ENCODE peak calls at places on chromosomes 16 and 17, in five cellular contexts. M is neural progenitor cell; B is astrocyte of the cerebellum; Y is AG04449; F is CD8-positive, alpha-beta T cell. R is an unnamed sample.

GRCh38 chr16:61872778-61873119 is 163.5 kb downstream of the CDH8 start:
- DNase-seq in B (no peak), Y (no peak), F (no peak), M (peak; percentile 4), R (no peak)

GRCh38 chr16:27430923-27431484 is 29.0 kb downstream of the IL21R start:
- DNase-seq in Y (no peak), B (no peak), M (no peak), F (no peak), R (peak; percentile 75)

GRCh38 chr17:61551255-61551742 is 39.7 kb downstream of the NACA2 start:
- DNase-seq in F (no peak), M (peak; percentile 31), Y (peak; percentile 3), B (peak; percentile 48), R (no peak)

GRCh38 chr17:39816272-39816671 is 47.8 kb downstream of the IKZF3 start:
- DNase-seq in Y (no peak), F (no peak), M (no peak), B (no peak), R (no peak)

GRCh38 chr16:82055728-82056549 is 20.9 kb downstream of the HSD17B2 start:
- DNase-seq in M (no peak), Y (no peak), F (no peak), B (no peak), R (no peak)

GRCh38 chr17:61285483-61286320 is 113.9 kb upstream of the TBX2 start:
- DNase-seq in M (peak; percentile 57), B (no peak), Y (peak; percentile 75), F (no peak), R (no peak)

GRCh38 chr17:77036841-77037381 is 103.9 kb upstream of the SEC14L1 start:
- DNase-seq in M (no peak), F (no peak), B (no peak), Y (no peak), R (no peak)

GRCh38 chr16:81548551-81548900 is 103.9 kb downstream of the CMIP start:
- DNase-seq in M (no peak), Y (no peak), B (no peak), F (no peak), R (no peak)

GRCh38 chr17:35449371-35449931 is 885 bp upstream of the SLFN13 start:
- DNase-seq in B (peak; percentile 24), F (no peak), Y (no peak), M (peak; percentile 26), R (no peak)

GRCh38 chr16:87653234-87653633 is 50.9 kb downstream of the JPH3 start:
- DNase-seq in Y (no peak), B (no peak), F (no peak), M (no peak), R (no peak)

GRCh38 chr17:41178341-41178740 is 320 bp upstream of the KRTAP4-2 start:
- DNase-seq in F (no peak), Y (peak; percentile 14), M (no peak), B (no peak), R (no peak)

GRCh38 chr16:46748775-46749705 is 896 bp upstream of the MYLK3 start:
- DNase-seq in F (no peak), B (no peak), Y (no peak), M (no peak), R (no peak)

GRCh38 chr17:10048951-10049350 is 143.9 kb upstream of the RCVRN start:
- DNase-seq in F (no peak), Y (no peak), B (no peak), M (no peak), R (no peak)

GRCh38 chr17:83136931-83137330 is 57.5 kb downstream of the METRNL start:
- DNase-seq in Y (no peak), B (no peak), F (no peak), M (no peak), R (no peak)

GRCh38 chr17:49213399-49213798 is 2.9 kb downstream of the ABI3 start:
- DNase-seq in F (no peak), M (no peak), Y (no peak), B (no peak), R (no peak)

GRCh38 chr17:6439951-6440350 is 4.3 kb upstream of the PIMREG start:
- DNase-seq in B (no peak), M (peak; percentile 74), F (no peak), Y (no peak), R (no peak)

GRCh38 chr16:67873435-67874146 is 739 bp downstream of the EDC4 start:
- DNase-seq in F (no peak), B (no peak), M (no peak), Y (no peak), R (no peak)

GRCh38 chr17:52024296-52024870 is 134.1 kb downstream of the CA10 start:
- DNase-seq in F (no peak), B (no peak), Y (peak; percentile 10), M (no peak), R (no peak)

GRCh38 chr17:32240745-32241144 is 24.9 kb upstream of the RHBDL3 start:
- DNase-seq in M (no peak), B (peak; percentile 4), Y (no peak), F (no peak), R (no peak)

DNA sequence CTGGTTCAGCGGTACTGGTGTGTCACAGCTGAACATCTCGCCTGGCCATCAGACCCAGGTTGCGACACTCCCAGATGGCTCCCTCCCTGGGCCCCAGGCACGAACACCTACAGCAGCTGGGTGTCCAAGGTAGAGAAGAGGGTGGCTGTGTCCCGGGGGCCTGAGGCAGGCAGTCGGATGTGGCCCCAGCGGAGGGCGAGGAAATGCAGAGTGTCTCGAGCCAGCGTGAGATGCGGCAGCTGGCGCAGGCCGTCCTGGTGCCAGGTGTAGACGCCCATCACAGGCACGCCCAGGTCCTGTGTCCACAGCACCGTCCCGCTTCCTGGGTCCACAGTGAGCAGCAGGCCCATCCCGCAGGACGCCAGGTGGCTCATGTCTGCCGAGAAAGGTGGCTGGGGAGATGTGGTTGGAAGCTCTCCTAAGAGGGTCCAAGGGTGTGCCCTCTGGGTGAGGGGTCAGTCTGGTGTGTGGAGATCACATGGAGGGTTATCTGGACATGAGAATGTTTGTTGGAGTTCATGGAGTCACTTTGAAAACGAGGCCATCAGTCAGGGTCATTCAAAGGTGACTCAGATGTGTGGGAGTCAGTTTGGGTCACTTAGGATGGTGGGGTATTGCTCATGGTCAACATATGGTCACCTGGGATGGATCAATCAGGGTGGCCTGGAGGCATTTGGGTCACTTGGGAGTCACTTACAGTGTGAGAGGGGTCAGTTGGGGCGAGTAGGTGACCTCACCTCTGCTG is 8.1 kb downstream of the ERN2 start:
- DNase-seq in Y (no peak), F (no peak), M (no peak), B (no peak), R (no peak)
- TF ChIP-seq CTCF in Y (no peak), F (no peak), M (no peak), B (no peak), R (no peak)

DNA sequence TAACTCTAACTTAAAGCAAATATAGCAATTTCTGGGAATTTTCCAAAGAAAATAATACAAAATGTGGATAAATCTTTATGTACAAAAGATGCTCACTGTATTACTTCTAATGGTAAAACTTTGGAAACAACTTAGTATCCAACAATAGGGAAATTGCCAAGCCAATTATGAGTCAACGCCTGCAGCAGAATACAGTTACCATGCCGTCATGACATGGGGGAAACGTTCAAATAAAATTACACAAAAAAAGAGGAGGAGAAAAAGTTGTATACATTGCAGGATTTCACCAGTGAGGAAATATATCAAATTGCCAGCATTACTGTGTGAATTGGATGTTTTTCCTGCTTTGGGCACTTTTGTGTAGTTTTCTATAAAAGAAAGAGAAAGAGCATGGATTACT is 469.6 kb downstream of the SOX9 start:
- DNase-seq in F (no peak), M (no peak), Y (no peak), B (no peak), R (no peak)
- H3K4me3 ChIP-seq in F (no peak overlapping the region), M (no peak overlapping the region), Y (peak overlapping the region; percentile 96), B (peak overlapping the region; percentile 94), R (no peak overlapping the region)

DNA sequence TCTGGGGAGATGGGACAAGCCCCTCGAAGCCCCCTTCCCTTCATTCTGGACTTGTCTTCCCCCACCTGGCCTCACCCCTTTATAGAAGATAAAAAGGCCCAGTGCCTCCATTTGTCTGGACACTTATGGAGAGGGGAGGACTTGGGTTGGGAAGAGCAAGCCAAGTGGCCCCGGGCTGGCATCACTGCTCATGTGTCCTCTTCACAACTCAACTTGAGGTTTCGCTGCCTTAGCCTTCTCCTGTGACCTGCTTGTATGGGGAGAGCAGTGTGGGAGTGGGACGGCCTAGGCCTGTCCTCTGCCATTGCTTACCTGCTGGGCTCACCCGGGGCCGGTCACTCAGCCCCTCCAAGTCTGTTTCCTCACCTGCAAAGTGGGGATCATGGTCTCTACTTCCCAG is 1.4 kb downstream of the PAQR4 start:
- DNase-seq in Y (no peak), B (no peak), M (no peak), F (no peak), R (no peak)
- TF ChIP-seq CTCF in Y (no peak), B (no peak), M (no peak), F (no peak), R (no peak)

GRCh38 chr16:57797216-57797525 is 5.1 kb downstream of the KIFC3 start:
- DNase-seq in F (no peak), B (no peak), M (no peak), Y (no peak), R (no peak)
- H3K4me3 ChIP-seq in F (no peak overlapping the region), B (no peak overlapping the region), M (no peak overlapping the region), Y (no peak overlapping the region), R (no peak overlapping the region)

GRCh38 chr17:78990349-78991016 is 10.8 kb upstream of the LGALS3BP start:
- DNase-seq in Y (no peak), M (no peak), F (no peak), B (no peak), R (no peak)
- TF ChIP-seq CTCF in Y (no peak), M (no peak), F (no peak), B (no peak), R (no peak)

GRCh38 chr16:10514369-10515055 is 65.9 kb downstream of the EMP2 start:
- DNase-seq in B (peak; percentile 48), M (peak; percentile 59), Y (peak; percentile 34), F (peak; percentile 3), R (no peak)
- H3K4me3 ChIP-seq in B (no peak overlapping the region), M (no peak overlapping the region), Y (no peak overlapping the region), F (no peak overlapping the region), R (no peak overlapping the region)

DNA sequence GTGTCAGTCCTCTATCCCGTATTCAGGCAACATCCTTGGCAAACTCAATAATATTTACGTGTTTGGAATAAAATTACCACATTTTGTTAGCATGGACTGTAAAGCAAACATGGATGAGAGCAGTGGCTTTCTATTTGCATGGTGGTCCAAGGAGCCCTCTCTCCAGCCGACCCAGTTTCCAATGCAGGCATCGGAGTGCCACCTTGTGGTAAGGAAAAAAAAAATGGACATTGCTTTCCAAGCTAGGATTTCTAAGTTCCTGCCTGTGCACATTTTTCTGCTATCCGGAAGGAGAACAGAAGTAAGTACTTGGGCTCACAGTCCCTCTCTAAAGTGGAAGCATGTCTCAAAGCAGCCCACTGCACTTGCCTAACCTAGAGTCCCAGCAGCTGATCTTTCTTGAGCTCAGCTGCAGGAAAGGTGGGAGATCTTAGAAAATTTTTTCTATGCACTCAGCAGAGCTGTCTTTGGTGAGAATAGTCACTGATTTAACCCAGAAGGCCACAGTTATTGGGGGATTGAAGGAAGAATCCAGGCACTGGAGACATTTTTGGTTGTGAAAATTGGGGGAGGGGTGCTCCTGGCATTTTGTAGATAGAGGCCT is 46.0 kb upstream of the ERCC4 start:
- DNase-seq in Y (no peak), B (peak; percentile 9), F (no peak), M (peak; percentile 75), R (no peak)
- TF ChIP-seq CTCF in Y (peak; percentile 4), B (peak; percentile 55), F (no peak), M (peak; percentile 77), R (peak; percentile 47)

GRCh38 chr17:22409160-22409751 is 716.9 kb downstream of the KCNJ18 start:
- DNase-seq in F (no peak), M (no peak), B (no peak), Y (no peak), R (no peak)
- H3K4me3 ChIP-seq in F (no peak overlapping the region), M (no peak overlapping the region), B (no peak overlapping the region), Y (no peak overlapping the region), R (no peak overlapping the region)